ENCODE peak calls at places on chromosomes 3 and 15, in nine cellular contexts. One of them, this sample, is unnamed.

GRCh38 chr3:194189243-194189791 is 53.4 kb downstream of the HES1 start:
- DNase-seq in T-helper 1 cell: no peak
- DNase-seq in left lung: no peak
- DNase-seq in heart right ventricle: no peak
- DNase-seq in tibial artery: no peak
- DNase-seq in T-helper 22 cell: no peak
- DNase-seq in stimulated activated CD4-positive, alpha-beta T cell treated with anti-CD3 and anti-CD28 coated beads, Interleukin-2, amount 100 ng/mL, for 48 hours: no peak
- DNase-seq in C1 segment of cervical spinal cord: no peak
- DNase-seq in PC-9: no peak
- DNase-seq in this sample: no peak

GRCh38 chr3:27960133-27960532 is 238.0 kb upstream of the EOMES start:
- DNase-seq in T-helper 1 cell: no peak
- DNase-seq in left lung: no peak
- DNase-seq in heart right ventricle: no peak
- DNase-seq in tibial artery: no peak
- DNase-seq in T-helper 22 cell: no peak
- DNase-seq in stimulated activated CD4-positive, alpha-beta T cell treated with anti-CD3 and anti-CD28 coated beads, Interleukin-2, amount 100 ng/mL, for 48 hours: no peak
- DNase-seq in C1 segment of cervical spinal cord: no peak
- DNase-seq in PC-9: no peak
- DNase-seq in this sample: no peak

GRCh38 chr3:189714991-189715961 is 84.1 kb downstream of the TP63 start:
- DNase-seq in T-helper 1 cell: no peak
- DNase-seq in left lung: no peak
- DNase-seq in heart right ventricle: no peak
- DNase-seq in tibial artery: no peak
- DNase-seq in T-helper 22 cell: no peak
- DNase-seq in stimulated activated CD4-positive, alpha-beta T cell treated with anti-CD3 and anti-CD28 coated beads, Interleukin-2, amount 100 ng/mL, for 48 hours: no peak
- DNase-seq in C1 segment of cervical spinal cord: no peak
- DNase-seq in PC-9: no peak
- DNase-seq in this sample: no peak

GRCh38 chr3:114362815-114363214 is 69.0 kb downstream of the TIGIT start:
- DNase-seq in T-helper 1 cell: no peak
- DNase-seq in left lung: no peak
- DNase-seq in heart right ventricle: no peak
- DNase-seq in tibial artery: no peak
- DNase-seq in T-helper 22 cell: no peak
- DNase-seq in stimulated activated CD4-positive, alpha-beta T cell treated with anti-CD3 and anti-CD28 coated beads, Interleukin-2, amount 100 ng/mL, for 48 hours: no peak
- DNase-seq in C1 segment of cervical spinal cord: no peak
- DNase-seq in PC-9: no peak
- DNase-seq in this sample: no peak

GRCh38 chr3:65174713-65175112 is 486.9 kb upstream of the ADAMTS9 start:
- DNase-seq in T-helper 1 cell: no peak
- DNase-seq in left lung: no peak
- DNase-seq in heart right ventricle: no peak
- DNase-seq in tibial artery: no peak
- DNase-seq in T-helper 22 cell: no peak
- DNase-seq in stimulated activated CD4-positive, alpha-beta T cell treated with anti-CD3 and anti-CD28 coated beads, Interleukin-2, amount 100 ng/mL, for 48 hours: no peak
- DNase-seq in C1 segment of cervical spinal cord: no peak
- DNase-seq in PC-9: no peak
- DNase-seq in this sample: no peak

GRCh38 chr15:38651328-38652038 is 86.9 kb upstream of the RASGRP1 start:
- DNase-seq in T-helper 1 cell: no peak
- DNase-seq in left lung: no peak
- DNase-seq in heart right ventricle: no peak
- DNase-seq in tibial artery: no peak
- DNase-seq in T-helper 22 cell: peak; percentile 30
- DNase-seq in stimulated activated CD4-positive, alpha-beta T cell treated with anti-CD3 and anti-CD28 coated beads, Interleukin-2, amount 100 ng/mL, for 48 hours: no peak
- DNase-seq in C1 segment of cervical spinal cord: no peak
- DNase-seq in PC-9: no peak
- DNase-seq in this sample: no peak

GRCh38 chr3:132180337-132180791 is 136.8 kb upstream of the ACP3 start:
- DNase-seq in T-helper 1 cell: no peak
- DNase-seq in left lung: no peak
- DNase-seq in heart right ventricle: no peak
- DNase-seq in tibial artery: no peak
- DNase-seq in T-helper 22 cell: no peak
- DNase-seq in stimulated activated CD4-positive, alpha-beta T cell treated with anti-CD3 and anti-CD28 coated beads, Interleukin-2, amount 100 ng/mL, for 48 hours: no peak
- DNase-seq in C1 segment of cervical spinal cord: no peak
- DNase-seq in PC-9: peak; percentile 45
- DNase-seq in this sample: peak; percentile 79

GRCh38 chr3:195802261-195802701 is 9.4 kb downstream of the MUC4 start:
- DNase-seq in T-helper 1 cell: no peak
- DNase-seq in left lung: no peak
- DNase-seq in heart right ventricle: no peak
- DNase-seq in tibial artery: peak; percentile 51
- DNase-seq in T-helper 22 cell: no peak
- DNase-seq in stimulated activated CD4-positive, alpha-beta T cell treated with anti-CD3 and anti-CD28 coated beads, Interleukin-2, amount 100 ng/mL, for 48 hours: no peak
- DNase-seq in C1 segment of cervical spinal cord: no peak
- DNase-seq in PC-9: no peak
- DNase-seq in this sample: no peak

GRCh38 chr15:67937153-67937761 is 97.4 kb upstream of the RNU6-1 start:
- DNase-seq in T-helper 1 cell: no peak
- DNase-seq in left lung: no peak
- DNase-seq in heart right ventricle: no peak
- DNase-seq in tibial artery: no peak
- DNase-seq in T-helper 22 cell: no peak
- DNase-seq in stimulated activated CD4-positive, alpha-beta T cell treated with anti-CD3 and anti-CD28 coated beads, Interleukin-2, amount 100 ng/mL, for 48 hours: no peak
- DNase-seq in C1 segment of cervical spinal cord: no peak
- DNase-seq in PC-9: peak; percentile 38
- DNase-seq in this sample: no peak

GRCh38 chr3:141828487-141829284 is 47.8 kb upstream of the ATP1B3 start:
- DNase-seq in T-helper 1 cell: no peak
- DNase-seq in left lung: peak; percentile 63
- DNase-seq in heart right ventricle: peak; percentile 32
- DNase-seq in tibial artery: no peak
- DNase-seq in T-helper 22 cell: no peak
- DNase-seq in stimulated activated CD4-positive, alpha-beta T cell treated with anti-CD3 and anti-CD28 coated beads, Interleukin-2, amount 100 ng/mL, for 48 hours: no peak
- DNase-seq in C1 segment of cervical spinal cord: no peak
- DNase-seq in PC-9: peak; percentile 65
- DNase-seq in this sample: peak; percentile 90

GRCh38 chr15:62464705-62465104 is 299.6 kb upstream of the C2CD4B start:
- DNase-seq in T-helper 1 cell: no peak
- DNase-seq in left lung: no peak
- DNase-seq in heart right ventricle: no peak
- DNase-seq in tibial artery: peak; percentile 9
- DNase-seq in T-helper 22 cell: no peak
- DNase-seq in stimulated activated CD4-positive, alpha-beta T cell treated with anti-CD3 and anti-CD28 coated beads, Interleukin-2, amount 100 ng/mL, for 48 hours: no peak
- DNase-seq in C1 segment of cervical spinal cord: no peak
- DNase-seq in PC-9: no peak
- DNase-seq in this sample: peak; percentile 47

GRCh38 chr15:26713498-26713897 is 59.4 kb downstream of the GABRB3 start:
- DNase-seq in T-helper 1 cell: no peak
- DNase-seq in left lung: no peak
- DNase-seq in heart right ventricle: no peak
- DNase-seq in tibial artery: no peak
- DNase-seq in T-helper 22 cell: no peak
- DNase-seq in stimulated activated CD4-positive, alpha-beta T cell treated with anti-CD3 and anti-CD28 coated beads, Interleukin-2, amount 100 ng/mL, for 48 hours: no peak
- DNase-seq in C1 segment of cervical spinal cord: no peak
- DNase-seq in PC-9: no peak
- DNase-seq in this sample: no peak

GRCh38 chr3:71441925-71442620 is 141.5 kb downstream of the FOXP1 start:
- DNase-seq in T-helper 1 cell: no peak
- DNase-seq in left lung: no peak
- DNase-seq in heart right ventricle: no peak
- DNase-seq in tibial artery: no peak
- DNase-seq in T-helper 22 cell: no peak
- DNase-seq in stimulated activated CD4-positive, alpha-beta T cell treated with anti-CD3 and anti-CD28 coated beads, Interleukin-2, amount 100 ng/mL, for 48 hours: no peak
- DNase-seq in C1 segment of cervical spinal cord: no peak
- DNase-seq in PC-9: no peak
- DNase-seq in this sample: no peak

GRCh38 chr15:67820147-67820991 is 4.9 kb upstream of the SKOR1 start:
- DNase-seq in T-helper 1 cell: no peak
- DNase-seq in left lung: no peak
- DNase-seq in heart right ventricle: no peak
- DNase-seq in tibial artery: no peak
- DNase-seq in T-helper 22 cell: no peak
- DNase-seq in stimulated activated CD4-positive, alpha-beta T cell treated with anti-CD3 and anti-CD28 coated beads, Interleukin-2, amount 100 ng/mL, for 48 hours: no peak
- DNase-seq in C1 segment of cervical spinal cord: no peak
- DNase-seq in PC-9: no peak
- DNase-seq in this sample: no peak

GRCh38 chr3:58899159-58899952 is 150.5 kb downstream of the CFAP20DC start:
- DNase-seq in T-helper 1 cell: no peak
- DNase-seq in left lung: peak; percentile 34
- DNase-seq in heart right ventricle: peak; percentile 66
- DNase-seq in tibial artery: peak; percentile 62
- DNase-seq in T-helper 22 cell: peak; percentile 1
- DNase-seq in stimulated activated CD4-positive, alpha-beta T cell treated with anti-CD3 and anti-CD28 coated beads, Interleukin-2, amount 100 ng/mL, for 48 hours: peak; percentile 6
- DNase-seq in C1 segment of cervical spinal cord: no peak
- DNase-seq in PC-9: peak; percentile 1
- DNase-seq in this sample: no peak

GRCh38 chr3:195221876-195222617 is 48.9 kb downstream of the XXYLT1 start:
- DNase-seq in T-helper 1 cell: no peak
- DNase-seq in left lung: no peak
- DNase-seq in heart right ventricle: no peak
- DNase-seq in tibial artery: peak; percentile 63
- DNase-seq in T-helper 22 cell: no peak
- DNase-seq in stimulated activated CD4-positive, alpha-beta T cell treated with anti-CD3 and anti-CD28 coated beads, Interleukin-2, amount 100 ng/mL, for 48 hours: no peak
- DNase-seq in C1 segment of cervical spinal cord: no peak
- DNase-seq in PC-9: no peak
- DNase-seq in this sample: no peak

GRCh38 chr15:51075364-51075763 is 19.3 kb downstream of the TNFAIP8L3 start:
- DNase-seq in T-helper 1 cell: no peak
- DNase-seq in left lung: no peak
- DNase-seq in heart right ventricle: peak; percentile 66
- DNase-seq in tibial artery: peak; percentile 83
- DNase-seq in T-helper 22 cell: no peak
- DNase-seq in stimulated activated CD4-positive, alpha-beta T cell treated with anti-CD3 and anti-CD28 coated beads, Interleukin-2, amount 100 ng/mL, for 48 hours: no peak
- DNase-seq in C1 segment of cervical spinal cord: no peak
- DNase-seq in PC-9: no peak
- DNase-seq in this sample: no peak